ENCODE peak calls at places on chromosomes 3 and 15, in eight cellular contexts. O, S, H, K, N, U, D and Z are unnamed samples.

GRCh38 chr3:100089802-100090668 is 24.3 kb downstream of the FILIP1L start:
- DNase-seq in O (no peak), S (peak), H (no peak), K (peak), N (peak), U (no peak), D (no peak), Z (peak)

GRCh38 chr3:53238051-53238850 is 17.6 kb downstream of the TKT start:
- DNase-seq in O (no peak), S (peak), H (peak), K (no peak), N (peak), U (peak), D (no peak), Z (peak)

GRCh38 chr15:59923508-59923907 is 80.6 kb upstream of the FOXB1 start:
- DNase-seq in O (no peak), S (no peak), H (no peak), K (no peak), N (no peak), U (no peak), D (no peak), Z (no peak)

GRCh38 chr3:194930439-194931204 is 244.9 kb downstream of the FAM43A start:
- DNase-seq in O (no peak), S (peak), H (no peak), K (peak), N (no peak), U (peak), D (no peak), Z (peak)

GRCh38 chr3:197737319-197737649 is 580 bp upstream of the RUBCN start:
- DNase-seq in O (no peak), S (no peak), H (no peak), K (no peak), N (no peak), U (no peak), D (no peak), Z (no peak)

GRCh38 chr15:74956648-74957300 is at the start of gene RPP25:
- DNase-seq in O (peak), S (peak), H (peak), K (peak), N (peak), U (peak), D (peak), Z (peak)

GRCh38 chr3:10553586-10554235 is 48.3 kb upstream of the ATP2B2 start:
- DNase-seq in O (no peak), S (no peak), H (no peak), K (no peak), N (no peak), U (no peak), D (peak), Z (no peak)

GRCh38 chr15:40349163-40349562 is 1.7 kb upstream of the PHGR1 start:
- DNase-seq in O (no peak), S (no peak), H (no peak), K (no peak), N (peak), U (no peak), D (no peak), Z (no peak)

GRCh38 chr15:44595246-44595645 is 58.3 kb downstream of the EIF3J start:
- DNase-seq in O (no peak), S (no peak), H (no peak), K (no peak), N (no peak), U (peak), D (no peak), Z (no peak)

GRCh38 chr3:9946112-9947024 is 5.8 kb downstream of the PRRT3 start:
- DNase-seq in O (no peak), S (peak), H (peak), K (peak), N (peak), U (peak), D (peak), Z (peak)

GRCh38 chr3:157436583-157437300 is at the start of gene PTX3:
- DNase-seq in O (no peak), S (peak), H (peak), K (no peak), N (no peak), U (peak), D (peak), Z (peak)

GRCh38 chr3:64685331-64685799 is 2.4 kb downstream of the ADAMTS9 start:
- DNase-seq in O (no peak), S (peak), H (peak), K (no peak), N (peak), U (peak), D (peak), Z (peak)

GRCh38 chr3:156608601-156609000 is 53.7 kb upstream of the SSR3 start:
- DNase-seq in O (no peak), S (no peak), H (no peak), K (no peak), N (peak), U (no peak), D (no peak), Z (no peak)

GRCh38 chr3:169966951-169967915 is 626 bp downstream of the SEC62 start:
- DNase-seq in O (no peak), S (peak), H (no peak), K (peak), N (peak), U (peak), D (peak), Z (peak)

GRCh38 chr3:42052867-42053351 is 38.2 kb upstream of the TRAK1 start:
- DNase-seq in O (no peak), S (peak), H (no peak), K (no peak), N (peak), U (no peak), D (no peak), Z (no peak)

GRCh38 chr15:31263751-31264533 is 62.7 kb upstream of the KLF13 start:
- DNase-seq in O (no peak), S (no peak), H (no peak), K (peak), N (peak), U (peak), D (peak), Z (no peak)

GRCh38 chr3:52339612-52340011 is 23.5 kb downstream of the DNAH1 start:
- DNase-seq in O (peak), S (peak), H (peak), K (peak), N (peak), U (peak), D (no peak), Z (peak)

GRCh38 chr15:52281085-52282035 is 14.2 kb downstream of the MYO5C start:
- DNase-seq in O (no peak), S (no peak), H (no peak), K (no peak), N (no peak), U (no peak), D (no peak), Z (no peak)

GRCh38 chr15:93088200-93088980 is 621 bp downstream of the RGMA start:
- DNase-seq in O (no peak), S (no peak), H (no peak), K (peak), N (no peak), U (peak), D (no peak), Z (peak)

GRCh38 chr3:184209146-184209923 is 20.1 kb upstream of the VWA5B2 start:
- DNase-seq in O (no peak), S (peak), H (no peak), K (no peak), N (no peak), U (peak), D (no peak), Z (no peak)

GRCh38 chr15:98674336-98674735 is 26.0 kb downstream of the IGF1R start:
- DNase-seq in O (no peak), S (no peak), H (no peak), K (no peak), N (peak), U (no peak), D (no peak), Z (peak)

GRCh38 chr3:159185443-159186050 is 383.7 kb downstream of the MFSD1 start:
- DNase-seq in O (no peak), S (no peak), H (no peak), K (no peak), N (no peak), U (no peak), D (no peak), Z (no peak)

GRCh38 chr3:65080432-65080831 is 392.6 kb upstream of the ADAMTS9 start:
- DNase-seq in O (no peak), S (no peak), H (no peak), K (peak), N (peak), U (no peak), D (no peak), Z (no peak)

GRCh38 chr3:71688121-71688520 is 37.1 kb downstream of the EIF4E3 start:
- DNase-seq in O (no peak), S (peak), H (no peak), K (no peak), N (peak), U (no peak), D (no peak), Z (no peak)

GRCh38 chr3:136336329-136337100 is 86.4 kb downstream of the PCCB start:
- DNase-seq in O (no peak), S (no peak), H (no peak), K (no peak), N (no peak), U (no peak), D (no peak), Z (peak)

GRCh38 chr15:74228723-74229081 is 7.4 kb upstream of the CCDC33 start:
- DNase-seq in O (no peak), S (peak), H (no peak), K (peak), N (no peak), U (peak), D (no peak), Z (peak)

GRCh38 chr15:100383302-100384107 is 41.7 kb upstream of the ADAMTS17 start:
- DNase-seq in O (no peak), S (peak), H (no peak), K (no peak), N (peak), U (no peak), D (no peak), Z (peak)

GRCh38 chr15:97525809-97526208 is 434.7 kb upstream of the ARRDC4 start:
- DNase-seq in O (no peak), S (no peak), H (no peak), K (no peak), N (no peak), U (no peak), D (no peak), Z (no peak)

GRCh38 chr3:156819842-156820686 is 6.1 kb upstream of the LEKR1 start:
- DNase-seq in O (no peak), S (no peak), H (no peak), K (no peak), N (no peak), U (no peak), D (no peak), Z (peak)

GRCh38 chr3:97827741-97828471 is 6.1 kb downstream of the CRYBG3 start:
- DNase-seq in O (no peak), S (peak), H (no peak), K (no peak), N (no peak), U (no peak), D (no peak), Z (no peak)

GRCh38 chr15:82044373-82045178 is 1.2 kb downstream of the MEX3B start:
- DNase-seq in O (no peak), S (peak), H (peak), K (peak), N (no peak), U (peak), D (peak), Z (peak)

GRCh38 chr3:61793056-61793455 is 231.7 kb downstream of the PTPRG start:
- DNase-seq in O (no peak), S (no peak), H (no peak), K (no peak), N (no peak), U (no peak), D (no peak), Z (no peak)

GRCh38 chr3:189771842-189772494 is 140.8 kb downstream of the TP63 start:
- DNase-seq in O (no peak), S (no peak), H (no peak), K (no peak), N (no peak), U (no peak), D (no peak), Z (peak)

GRCh38 chr3:58560771-58561311 is 16.4 kb downstream of the FAM107A start:
- DNase-seq in O (no peak), S (peak), H (peak), K (no peak), N (no peak), U (no peak), D (no peak), Z (peak)

GRCh38 chr15:92073044-92073785 is 219.7 kb downstream of the SLCO3A1 start:
- DNase-seq in O (no peak), S (no peak), H (no peak), K (no peak), N (no peak), U (no peak), D (no peak), Z (peak)

GRCh38 chr15:73326157-73326556 is 42.6 kb downstream of the HCN4 start:
- DNase-seq in O (no peak), S (no peak), H (no peak), K (no peak), N (no peak), U (no peak), D (peak), Z (no peak)

GRCh38 chr3:75101329-75102147 is 487.1 kb upstream of the CNTN3 start:
- DNase-seq in O (no peak), S (no peak), H (no peak), K (no peak), N (peak), U (no peak), D (no peak), Z (no peak)
- H3K4me3 ChIP-seq in O (no peak), S (no peak), H (no peak), K (no peak), N (no peak), U (no peak), D (no peak), Z (no peak)

DNA sequence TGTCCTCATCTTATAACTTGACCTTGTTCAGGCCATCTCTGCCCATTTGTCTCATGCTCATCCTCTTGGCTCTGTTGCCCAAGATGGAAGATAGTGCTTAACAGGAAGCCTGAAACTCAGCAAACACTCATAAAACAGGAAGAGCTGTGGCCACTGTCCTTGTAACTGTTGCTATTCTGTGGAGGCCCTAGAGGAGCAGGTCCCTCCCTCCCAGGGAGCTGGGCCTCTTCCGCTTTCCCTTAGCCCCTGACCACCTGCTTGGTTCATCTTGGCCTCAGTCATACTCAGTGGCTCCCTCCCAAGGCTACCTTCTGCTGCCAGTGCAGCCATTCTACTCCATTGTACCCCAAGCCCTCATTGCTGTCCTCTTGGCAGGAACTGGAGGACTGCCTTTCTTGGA is 3.5 kb downstream of the MAPKAPK3 start:
- DNase-seq in O (no peak), S (no peak), H (no peak), K (peak), N (no peak), U (no peak), D (no peak), Z (no peak)
- H3K4me3 ChIP-seq in O (no peak), S (no peak), H (no peak), K (peak), N (no peak), U (no peak), D (no peak), Z (no peak)

DNA sequence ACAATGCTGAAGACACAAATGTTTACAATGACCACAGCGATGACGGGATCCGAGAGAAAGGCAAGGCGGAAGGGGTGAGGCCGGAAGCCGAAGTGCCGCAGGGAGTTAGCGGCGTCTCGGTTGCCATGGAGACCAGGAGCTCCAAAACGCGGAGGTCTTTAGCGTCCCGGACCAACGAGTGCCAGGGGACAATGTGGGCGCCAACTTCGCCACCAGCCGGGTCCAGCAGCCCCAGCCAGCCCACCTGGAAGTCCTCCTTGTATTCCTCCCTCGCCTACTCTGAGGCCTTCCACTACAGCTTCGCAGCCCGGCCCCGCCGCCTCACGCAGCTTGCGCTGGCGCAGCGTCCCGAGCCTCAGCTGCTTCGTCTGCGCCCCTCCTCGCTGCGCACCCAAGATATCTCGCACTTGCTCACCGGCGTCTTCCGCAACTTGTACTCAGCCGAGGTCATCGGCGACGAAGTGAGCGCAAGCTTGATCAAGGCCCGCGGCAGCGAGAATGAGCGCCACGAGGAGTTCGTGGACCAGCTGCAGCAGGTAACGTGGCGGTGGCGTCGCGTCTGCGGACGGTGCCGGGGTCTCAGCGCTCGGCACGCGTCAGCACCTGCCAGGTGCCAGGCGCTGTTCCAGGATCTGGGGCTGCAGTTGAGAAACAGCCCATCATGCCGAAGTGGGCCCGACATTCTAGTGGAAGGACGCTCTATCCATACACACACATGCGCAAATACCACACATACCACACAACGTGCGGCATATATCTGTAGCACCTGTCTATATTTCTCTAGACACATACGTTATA is at the start of gene DLEC1:
- DNase-seq in O (no peak), S (peak), H (no peak), K (peak), N (peak), U (peak), D (no peak), Z (peak)
- H3K4me3 ChIP-seq in O (no peak), S (peak), H (peak), K (peak), N (peak), U (peak), D (peak), Z (peak)

GRCh38 chr3:16468114-16469098 is 45.1 kb downstream of the RFTN1 start:
- DNase-seq in O (no peak), S (no peak), H (no peak), K (no peak), N (no peak), U (peak), D (no peak), Z (peak)
- H3K4me3 ChIP-seq in O (no peak), S (no peak), H (no peak), K (no peak), N (no peak), U (no peak), D (no peak), Z (no peak)

DNA sequence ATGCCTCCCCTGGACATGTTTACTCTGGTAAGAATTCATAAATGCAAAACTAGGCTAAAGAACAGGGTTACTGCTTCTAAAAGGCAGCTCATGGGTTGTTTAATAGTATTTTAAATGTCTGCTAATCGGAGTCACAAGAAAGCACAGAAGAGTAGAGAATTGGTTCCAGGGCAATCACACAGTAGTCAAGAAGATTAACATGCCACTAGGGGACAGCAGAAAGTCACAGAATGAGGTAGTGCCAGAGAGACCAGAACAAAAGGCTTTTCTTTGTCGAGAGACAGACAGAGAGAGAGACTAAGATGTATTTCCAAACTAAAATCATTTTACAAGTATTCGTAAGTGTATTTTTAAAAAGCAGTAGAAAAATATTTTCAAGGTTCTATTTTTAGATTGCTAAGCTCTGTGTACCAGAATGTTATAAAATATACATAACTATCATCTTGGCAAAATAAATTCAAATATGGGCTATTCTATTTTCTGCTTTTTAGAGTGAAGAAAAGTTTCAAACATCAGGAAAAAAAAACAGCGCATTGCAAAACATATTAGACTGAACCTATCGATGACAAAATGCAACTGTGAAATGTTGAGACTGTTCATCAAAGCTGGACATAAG is 78.3 kb upstream of the CDIN1 start:
- DNase-seq in O (peak), S (peak), H (peak), K (no peak), N (peak), U (no peak), D (no peak), Z (peak)
- H3K4me3 ChIP-seq in O (no peak), S (no peak), H (no peak), K (no peak), N (no peak), U (no peak), D (no peak), Z (no peak)